ENCODE peak calls at places on chromosomes 7 and 10, in four cellular contexts. C, P, N and Y are unnamed samples.

GRCh38 chr7:24882989-24883631 is 96.9 kb downstream of the OSBPL3 start:
- DNase-seq in C (no peak), P (peak), N (peak), Y (no peak)

GRCh38 chr7:121341933-121342332 is 13.1 kb downstream of the WNT16 start:
- DNase-seq in C (no peak), P (no peak), N (no peak), Y (no peak)

GRCh38 chr7:27158436-27159277 is 2.2 kb upstream of the HOXA7 start:
- DNase-seq in C (no peak), P (no peak), N (no peak), Y (no peak)

GRCh38 chr10:119505131-119505551 is 37.4 kb downstream of the RGS10 start:
- DNase-seq in C (no peak), P (no peak), N (no peak), Y (no peak)

GRCh38 chr7:65441010-65441409 is 67.4 kb downstream of the ZNF92 start:
- DNase-seq in C (no peak), P (peak), N (peak), Y (no peak)

GRCh38 chr10:88952647-88953111 is at the start of gene ACTA2:
- DNase-seq in C (no peak), P (no peak), N (peak), Y (no peak)

GRCh38 chr10:111109506-111110242 is 32.8 kb downstream of the ADRA2A start:
- DNase-seq in C (no peak), P (no peak), N (no peak), Y (no peak)

GRCh38 chr7:43868681-43869017 is 668 bp downstream of the MRPS24 start:
- DNase-seq in C (no peak), P (no peak), N (no peak), Y (no peak)

GRCh38 chr7:79653136-79653631 is 199.7 kb upstream of the MAGI2 start:
- DNase-seq in C (no peak), P (no peak), N (no peak), Y (no peak)

GRCh38 chr7:101956130-101956529 is 138.7 kb downstream of the CUX1 start:
- DNase-seq in C (no peak), P (no peak), N (no peak), Y (no peak)

GRCh38 chr10:132946806-132947530 is 4.6 kb upstream of the CFAP46 start:
- DNase-seq in C (no peak), P (no peak), N (no peak), Y (no peak)

GRCh38 chr7:140738280-140738679 is 41.8 kb downstream of the NDUFB2 start:
- DNase-seq in C (no peak), P (no peak), N (no peak), Y (no peak)

GRCh38 chr7:104272767-104273384 is 55.5 kb upstream of the LHFPL3 start:
- DNase-seq in C (no peak), P (peak), N (peak), Y (peak)

GRCh38 chr10:51010977-51011376 is 63.3 kb upstream of the PRKG1 start:
- DNase-seq in C (no peak), P (no peak), N (no peak), Y (no peak)

GRCh38 chr7:48040944-48041664 is 5.8 kb downstream of the C7orf57 start:
- DNase-seq in C (no peak), P (no peak), N (peak), Y (no peak)

GRCh38 chr7:108662783-108663182 is 93.1 kb downstream of the DNAJB9 start:
- DNase-seq in C (no peak), P (no peak), N (no peak), Y (no peak)

GRCh38 chr7:151247611-151248176 is 800 bp downstream of the SMARCD3 start:
- DNase-seq in C (no peak), P (no peak), N (no peak), Y (no peak)

GRCh38 chr10:85791846-85792532 is 574.6 kb downstream of the GRID1 start:
- DNase-seq in C (no peak), P (no peak), N (peak), Y (no peak)

GRCh38 chr7:31102973-31103850 is 51.1 kb downstream of the ADCYAP1R1 start:
- DNase-seq in C (no peak), P (no peak), N (no peak), Y (no peak)

GRCh38 chr10:21158301-21158700 is 261.2 kb upstream of the NEBL start:
- DNase-seq in C (no peak), P (no peak), N (no peak), Y (no peak)

GRCh38 chr7:137471128-137471527 is 127.6 kb upstream of the PTN start:
- DNase-seq in C (no peak), P (no peak), N (no peak), Y (no peak)

GRCh38 chr7:124898523-124898922 is 31.1 kb downstream of the POT1 start:
- DNase-seq in C (no peak), P (no peak), N (no peak), Y (no peak)

GRCh38 chr10:117365612-117366011 is 9.6 kb downstream of the PDZD8 start:
- DNase-seq in C (no peak), P (no peak), N (peak), Y (no peak)

GRCh38 chr7:80498481-80499349 is 13.1 kb downstream of the GNAT3 start:
- DNase-seq in C (no peak), P (no peak), N (no peak), Y (no peak)

GRCh38 chr10:124249812-124250432 is 156.5 kb upstream of the CHST15 start:
- DNase-seq in C (no peak), P (no peak), N (no peak), Y (no peak)

GRCh38 chr10:20596065-20596760 is 300.9 kb downstream of the NEBL start:
- DNase-seq in C (no peak), P (no peak), N (peak), Y (no peak)

GRCh38 chr7:151091431-151091830 is 5.2 kb downstream of the AGAP3 start:
- DNase-seq in C (no peak), P (no peak), N (no peak), Y (no peak)

GRCh38 chr7:6035165-6035564 is 4.0 kb downstream of the ANKRD61 start:
- DNase-seq in C (no peak), P (no peak), N (no peak), Y (no peak)

GRCh38 chr7:157726764-157727163 is 390.0 kb downstream of the DNAJB6 start:
- DNase-seq in C (no peak), P (no peak), N (no peak), Y (no peak)

GRCh38 chr10:58741673-58742072 is 229.0 kb downstream of the BICC1 start:
- DNase-seq in C (no peak), P (no peak), N (no peak), Y (no peak)